ENCODE peak calls at places on chromosomes 7 and 10, in four cellular contexts. A is A549, K is psoas muscle, D is foreskin fibroblast. T is an unnamed sample.

GRCh38 chr10:101142533-101143353 is 11.6 kb downstream of the TLX1 start:
- DNase-seq in A (no peak), K (no peak), D (no peak), T (no peak)

GRCh38 chr7:19378340-19378704 is 233.1 kb upstream of the FERD3L start:
- DNase-seq in A (no peak), K (no peak), D (peak; percentile 32), T (no peak)

GRCh38 chr7:105006367-105007139 is 7.5 kb upstream of the KMT2E start:
- DNase-seq in A (no peak), K (no peak), D (no peak), T (no peak)

GRCh38 chr10:97740613-97741012 is 3.7 kb downstream of the ZFYVE27 start:
- DNase-seq in A (no peak), K (no peak), D (no peak), T (no peak)

GRCh38 chr7:22375359-22376048 is 18.6 kb upstream of the RAPGEF5 start:
- DNase-seq in A (no peak), K (no peak), D (peak; percentile 67), T (no peak)

GRCh38 chr10:121751191-121751760 is 153.0 kb upstream of the FGFR2 start:
- DNase-seq in A (no peak), K (no peak), D (no peak), T (no peak)

GRCh38 chr10:24132741-24133140 is 76.2 kb upstream of the KIAA1217 start:
- DNase-seq in A (no peak), K (no peak), D (no peak), T (no peak)

GRCh38 chr10:105807930-105808587 is 1167.0 kb downstream of the SORCS3 start:
- DNase-seq in A (no peak), K (no peak), D (no peak), T (no peak)

GRCh38 chr10:55631071-55631654 is 729.9 kb downstream of the ZWINT start:
- DNase-seq in A (peak; percentile 38), K (peak; percentile 55), D (peak; percentile 1), T (no peak)

GRCh38 chr7:152761116-152761748 is 1.7 kb downstream of the ACTR3B start:
- DNase-seq in A (no peak), K (no peak), D (peak; percentile 66), T (no peak)

GRCh38 chr7:140673063-140673769 is 471 bp downstream of the ADCK2 start:
- DNase-seq in A (peak; percentile 61), K (peak; percentile 73), D (peak; percentile 65), T (no peak)

GRCh38 chr10:17003666-17004065 is 125.9 kb downstream of the CUBN start:
- DNase-seq in A (no peak), K (no peak), D (no peak), T (no peak)

GRCh38 chr7:4837814-4838625 is 23.8 kb downstream of the PAPOLB start:
- DNase-seq in A (no peak), K (no peak), D (peak; percentile 38), T (no peak)

GRCh38 chr10:71771821-71772617 is 1.3 kb downstream of the VSIR start:
- DNase-seq in A (peak; percentile 40), K (peak; percentile 78), D (peak; percentile 77), T (no peak)

GRCh38 chr10:79383974-79384606 is 36.8 kb downstream of the PPIF start:
- DNase-seq in A (no peak), K (peak; percentile 51), D (no peak), T (no peak)

GRCh38 chr7:127897704-127898454 is 133.4 kb downstream of the LRRC4 start:
- DNase-seq in A (no peak), K (no peak), D (no peak), T (no peak)

GRCh38 chr7:80659120-80660055 is 20.9 kb downstream of the CD36 start:
- DNase-seq in A (peak; percentile 30), K (no peak), D (peak; percentile 67), T (no peak)

GRCh38 chr7:97004931-97005763 is at the start of gene DLX6:
- DNase-seq in A (peak; percentile 89), K (no peak), D (peak; percentile 62), T (no peak)

GRCh38 chr10:122417667-122418066 is 36.8 kb upstream of the ARMS2 start:
- DNase-seq in A (no peak), K (no peak), D (peak; percentile 35), T (no peak)

GRCh38 chr7:145106001-145106400 is 270.1 kb upstream of the TPK1 start:
- DNase-seq in A (no peak), K (peak; percentile 45), D (no peak), T (no peak)

GRCh38 chr7:372939-373791 is 83.2 kb downstream of the FOXL3 start:
- DNase-seq in A (no peak), K (peak; percentile 39), D (no peak), T (no peak)

GRCh38 chr7:73828107-73828803 is 2.5 kb upstream of the CLDN4 start:
- DNase-seq in A (peak; percentile 67), K (no peak), D (peak; percentile 75), T (no peak)

GRCh38 chr10:124691448-124692435 is 52.4 kb downstream of the FAM53B start:
- DNase-seq in A (no peak), K (peak; percentile 38), D (no peak), T (no peak)

GRCh38 chr7:50988465-50988864 is 205.8 kb upstream of the GRB10 start:
- DNase-seq in A (no peak), K (no peak), D (no peak), T (no peak)

GRCh38 chr10:99981581-99982199 is 28.1 kb downstream of the DNMBP start:
- DNase-seq in A (no peak), K (no peak), D (no peak), T (no peak)

GRCh38 chr10:12633776-12634390 is 284.5 kb downstream of the CAMK1D start:
- DNase-seq in A (no peak), K (no peak), D (no peak), T (no peak)

GRCh38 chr10:78254013-78254412 is 220.3 kb downstream of the RPS24 start:
- DNase-seq in A (no peak), K (no peak), D (peak; percentile 41), T (no peak)
- H3K4me3 ChIP-seq in A (no peak overlapping the region), K (no peak overlapping the region), D (no peak overlapping the region), T (no peak overlapping the region)

GRCh38 chr7:44650772-44651171 is 44.3 kb downstream of the OGDH start:
- DNase-seq in A (no peak), K (no peak), D (no peak), T (no peak)
- TF ChIP-seq CTCF in A (no peak), K (no peak), D (no peak), T (no peak)

GRCh38 chr10:1809139-1809755 is 71.9 kb upstream of the ADARB2 start:
- DNase-seq in A (no peak), K (no peak), D (no peak), T (no peak)
- H3K4me3 ChIP-seq in A (no peak overlapping the region), K (no peak overlapping the region), D (no peak overlapping the region), T (no peak overlapping the region)

GRCh38 chr10:7071421-7071820 is 339.4 kb downstream of the SFMBT2 start:
- DNase-seq in A (no peak), K (no peak), D (no peak), T (no peak)

GRCh38 chr10:7075110-7075509 is 335.7 kb downstream of the SFMBT2 start:
- DNase-seq in A (no peak), K (no peak), D (peak; percentile 15), T (no peak)

GRCh38 chr10:7069706-7070105 is 341.1 kb downstream of the SFMBT2 start:
- DNase-seq in A (no peak), K (no peak), D (no peak), T (no peak)

GRCh38 chr10:7075851-7076250 is 335.0 kb downstream of the SFMBT2 start:
- DNase-seq in A (no peak), K (no peak), D (no peak), T (no peak)

GRCh38 chr10:7070950-7071349 is 339.9 kb downstream of the SFMBT2 start:
- DNase-seq in A (no peak), K (no peak), D (no peak), T (no peak)
- TF ChIP-seq CTCF in A (no peak), K (no peak), D (no peak), T (no peak)

GRCh38 chr10:119489572-119490326 is 52.8 kb downstream of the RGS10 start:
- DNase-seq in A (peak; percentile 71), K (peak; percentile 69), D (peak; percentile 53), T (no peak)
- H3K4me3 ChIP-seq in A (peak overlapping the region; percentile 49), K (peak overlapping the region; percentile 32), D (peak overlapping the region; percentile 29), T (peak overlapping the region; percentile 41)

DNA sequence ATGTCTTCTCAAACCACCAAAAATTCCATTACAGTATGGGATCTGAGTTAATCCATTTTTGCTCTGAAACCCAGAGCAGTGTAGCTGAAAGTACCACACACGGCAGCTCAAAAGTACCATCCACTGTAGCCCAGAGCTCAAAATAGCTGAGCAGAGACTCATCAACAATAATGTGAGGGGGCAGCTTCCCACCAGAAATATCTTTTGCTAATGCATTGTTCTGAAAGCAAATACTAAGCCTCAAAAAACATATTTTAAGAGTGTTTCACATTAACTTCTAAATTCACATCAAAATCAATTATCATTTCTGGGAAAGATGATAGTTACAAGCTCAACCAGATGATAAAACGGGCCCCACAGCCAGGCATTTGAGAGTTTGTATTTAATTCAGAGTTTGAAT is 73.7 kb downstream of the ABLIM1 start:
- DNase-seq in A (no peak), K (no peak), D (no peak), T (no peak)
- TF ChIP-seq CTCF in A (no peak), K (no peak), D (no peak), T (no peak)

DNA sequence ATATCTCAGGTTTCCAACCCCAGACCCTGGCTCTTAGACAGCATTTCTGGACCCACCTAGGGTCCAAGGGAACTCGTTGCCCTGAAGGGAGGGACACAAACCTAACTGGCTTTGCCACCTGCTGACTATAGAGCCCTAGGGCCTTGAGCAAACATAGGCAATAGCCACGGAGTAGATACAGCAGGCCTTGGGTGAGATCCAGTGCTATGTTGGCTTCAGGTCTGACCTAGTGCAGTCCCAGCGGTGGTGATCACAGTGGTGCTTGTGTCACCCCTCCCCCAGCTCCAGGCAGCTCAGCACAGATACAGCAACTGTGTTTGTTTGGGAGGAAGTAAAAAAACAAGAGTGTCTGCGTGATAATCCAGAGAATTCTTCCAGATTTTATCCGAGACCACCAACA is 9.7 kb upstream of the TNKS2 start:
- DNase-seq in A (no peak), K (no peak), D (no peak), T (no peak)
- H3K4me3 ChIP-seq in A (no peak overlapping the region), K (no peak overlapping the region), D (no peak overlapping the region), T (no peak overlapping the region)

T was measured in epithelial cell of proximal tubule.